ENCODE peak calls at places on chromosomes 13 and 19, in seven cellular contexts. One of them, this sample, is unnamed.

GRCh38 chr13:24277721-24278120 is 31.7 kb upstream of the C1QTNF9 start:
- DNase-seq in lung: no peak
- DNase-seq in heart left ventricle: no peak
- DNase-seq in thoracic aorta: no peak
- DNase-seq in HL-60: no peak
- DNase-seq in ascending aorta: no peak
- DNase-seq in upper lobe of right lung: no peak
- DNase-seq in this sample: no peak

GRCh38 chr19:4140237-4140711 is 13.2 kb upstream of the CREB3L3 start:
- DNase-seq in lung: no peak
- DNase-seq in heart left ventricle: no peak
- DNase-seq in thoracic aorta: no peak
- DNase-seq in HL-60: no peak
- DNase-seq in ascending aorta: no peak
- DNase-seq in upper lobe of right lung: no peak
- DNase-seq in this sample: no peak

GRCh38 chr19:38653028-38653571 is 5.7 kb downstream of the ACTN4 start:
- DNase-seq in lung: no peak
- DNase-seq in heart left ventricle: no peak
- DNase-seq in thoracic aorta: no peak
- DNase-seq in HL-60: no peak
- DNase-seq in ascending aorta: no peak
- DNase-seq in upper lobe of right lung: no peak
- DNase-seq in this sample: no peak

GRCh38 chr19:15562861-15563260 is 52.2 kb upstream of the CYP4F8 start:
- DNase-seq in lung: no peak
- DNase-seq in heart left ventricle: no peak
- DNase-seq in thoracic aorta: no peak
- DNase-seq in HL-60: no peak
- DNase-seq in ascending aorta: no peak
- DNase-seq in upper lobe of right lung: no peak
- DNase-seq in this sample: no peak

GRCh38 chr19:50723069-50723468 is at the start of gene CLEC11A:
- DNase-seq in lung: no peak
- DNase-seq in heart left ventricle: peak
- DNase-seq in thoracic aorta: no peak
- DNase-seq in HL-60: peak
- DNase-seq in ascending aorta: no peak
- DNase-seq in upper lobe of right lung: no peak
- DNase-seq in this sample: no peak

GRCh38 chr13:44259045-44260042 is 114.3 kb upstream of the SERP2 start:
- DNase-seq in lung: peak
- DNase-seq in heart left ventricle: no peak
- DNase-seq in thoracic aorta: peak
- DNase-seq in HL-60: peak
- DNase-seq in ascending aorta: peak
- DNase-seq in upper lobe of right lung: peak
- DNase-seq in this sample: no peak

GRCh38 chr13:77719128-77719527 is 21.6 kb downstream of the SLAIN1 start:
- DNase-seq in lung: no peak
- DNase-seq in heart left ventricle: no peak
- DNase-seq in thoracic aorta: no peak
- DNase-seq in HL-60: no peak
- DNase-seq in ascending aorta: no peak
- DNase-seq in upper lobe of right lung: no peak
- DNase-seq in this sample: no peak

GRCh38 chr13:48478401-48478800 is 54.5 kb downstream of the RCBTB2 start:
- DNase-seq in lung: no peak
- DNase-seq in heart left ventricle: no peak
- DNase-seq in thoracic aorta: no peak
- DNase-seq in HL-60: no peak
- DNase-seq in ascending aorta: no peak
- DNase-seq in upper lobe of right lung: no peak
- DNase-seq in this sample: no peak

GRCh38 chr13:21957833-21958232 is 287.0 kb downstream of the FGF9 start:
- DNase-seq in lung: no peak
- DNase-seq in heart left ventricle: no peak
- DNase-seq in thoracic aorta: no peak
- DNase-seq in HL-60: no peak
- DNase-seq in ascending aorta: no peak
- DNase-seq in upper lobe of right lung: no peak
- DNase-seq in this sample: no peak

GRCh38 chr19:14366529-14366928 is 14.7 kb upstream of the ADGRE5 start:
- DNase-seq in lung: peak
- DNase-seq in heart left ventricle: peak
- DNase-seq in thoracic aorta: peak
- DNase-seq in HL-60: no peak
- DNase-seq in ascending aorta: peak
- DNase-seq in upper lobe of right lung: peak
- DNase-seq in this sample: peak

GRCh38 chr13:95500136-95500718 is 52.3 kb upstream of the CLDN10 start:
- DNase-seq in lung: no peak
- DNase-seq in heart left ventricle: no peak
- DNase-seq in thoracic aorta: no peak
- DNase-seq in HL-60: no peak
- DNase-seq in ascending aorta: no peak
- DNase-seq in upper lobe of right lung: no peak
- DNase-seq in this sample: no peak

GRCh38 chr13:20566424-20566916 is 487 bp upstream of the IFT88 start:
- DNase-seq in lung: no peak
- DNase-seq in heart left ventricle: no peak
- DNase-seq in thoracic aorta: peak
- DNase-seq in HL-60: no peak
- DNase-seq in ascending aorta: no peak
- DNase-seq in upper lobe of right lung: no peak
- DNase-seq in this sample: no peak

GRCh38 chr19:17526922-17527321 is 15.5 kb downstream of the PGLS start:
- DNase-seq in lung: no peak
- DNase-seq in heart left ventricle: no peak
- DNase-seq in thoracic aorta: no peak
- DNase-seq in HL-60: no peak
- DNase-seq in ascending aorta: no peak
- DNase-seq in upper lobe of right lung: no peak
- DNase-seq in this sample: no peak

GRCh38 chr19:48513289-48514122 is 1.9 kb upstream of the LMTK3 start:
- DNase-seq in lung: peak
- DNase-seq in heart left ventricle: peak
- DNase-seq in thoracic aorta: no peak
- DNase-seq in HL-60: peak
- DNase-seq in ascending aorta: peak
- DNase-seq in upper lobe of right lung: peak
- DNase-seq in this sample: no peak

GRCh38 chr19:10230155-10230903 is 802 bp downstream of the S1PR2 start:
- DNase-seq in lung: peak
- DNase-seq in heart left ventricle: peak
- DNase-seq in thoracic aorta: no peak
- DNase-seq in HL-60: no peak
- DNase-seq in ascending aorta: peak
- DNase-seq in upper lobe of right lung: peak
- DNase-seq in this sample: no peak

GRCh38 chr19:8663920-8664670 is 33.7 kb downstream of the NFILZ start:
- DNase-seq in lung: no peak
- DNase-seq in heart left ventricle: no peak
- DNase-seq in thoracic aorta: no peak
- DNase-seq in HL-60: no peak
- DNase-seq in ascending aorta: no peak
- DNase-seq in upper lobe of right lung: no peak
- DNase-seq in this sample: no peak

GRCh38 chr13:105342421-105342820 is 1193.0 kb downstream of the EFNB2 start:
- DNase-seq in lung: no peak
- DNase-seq in heart left ventricle: no peak
- DNase-seq in thoracic aorta: no peak
- DNase-seq in HL-60: no peak
- DNase-seq in ascending aorta: no peak
- DNase-seq in upper lobe of right lung: no peak
- DNase-seq in this sample: no peak

GRCh38 chr13:28545583-28546333 is 50.8 kb upstream of the FLT1 start:
- DNase-seq in lung: no peak
- DNase-seq in heart left ventricle: no peak
- DNase-seq in thoracic aorta: no peak
- DNase-seq in HL-60: no peak
- DNase-seq in ascending aorta: no peak
- DNase-seq in upper lobe of right lung: no peak
- DNase-seq in this sample: no peak

GRCh38 chr19:33282036-33282686 is 20.2 kb downstream of the CEBPA start:
- DNase-seq in lung: no peak
- DNase-seq in heart left ventricle: no peak
- DNase-seq in thoracic aorta: no peak
- DNase-seq in HL-60: no peak
- DNase-seq in ascending aorta: no peak
- DNase-seq in upper lobe of right lung: no peak
- DNase-seq in this sample: no peak

GRCh38 chr19:12364391-12365093 is 941 bp downstream of the ZNF442 start:
- DNase-seq in lung: peak
- DNase-seq in heart left ventricle: peak
- DNase-seq in thoracic aorta: no peak
- DNase-seq in HL-60: no peak
- DNase-seq in ascending aorta: peak
- DNase-seq in upper lobe of right lung: peak
- DNase-seq in this sample: no peak

GRCh38 chr19:35903550-35904179 is 1.3 kb downstream of the HCST start:
- DNase-seq in lung: peak
- DNase-seq in heart left ventricle: peak
- DNase-seq in thoracic aorta: no peak
- DNase-seq in HL-60: peak
- DNase-seq in ascending aorta: peak
- DNase-seq in upper lobe of right lung: peak
- DNase-seq in this sample: peak

GRCh38 chr13:97810152-97810551 is 143.3 kb upstream of the IPO5 start:
- DNase-seq in lung: no peak
- DNase-seq in heart left ventricle: no peak
- DNase-seq in thoracic aorta: no peak
- DNase-seq in HL-60: no peak
- DNase-seq in ascending aorta: no peak
- DNase-seq in upper lobe of right lung: no peak
- DNase-seq in this sample: no peak

GRCh38 chr13:44668707-44669106 is 92.6 kb upstream of the TSC22D1 start:
- DNase-seq in lung: no peak
- DNase-seq in heart left ventricle: no peak
- DNase-seq in thoracic aorta: no peak
- DNase-seq in HL-60: no peak
- DNase-seq in ascending aorta: no peak
- DNase-seq in upper lobe of right lung: no peak
- DNase-seq in this sample: peak

DNA sequence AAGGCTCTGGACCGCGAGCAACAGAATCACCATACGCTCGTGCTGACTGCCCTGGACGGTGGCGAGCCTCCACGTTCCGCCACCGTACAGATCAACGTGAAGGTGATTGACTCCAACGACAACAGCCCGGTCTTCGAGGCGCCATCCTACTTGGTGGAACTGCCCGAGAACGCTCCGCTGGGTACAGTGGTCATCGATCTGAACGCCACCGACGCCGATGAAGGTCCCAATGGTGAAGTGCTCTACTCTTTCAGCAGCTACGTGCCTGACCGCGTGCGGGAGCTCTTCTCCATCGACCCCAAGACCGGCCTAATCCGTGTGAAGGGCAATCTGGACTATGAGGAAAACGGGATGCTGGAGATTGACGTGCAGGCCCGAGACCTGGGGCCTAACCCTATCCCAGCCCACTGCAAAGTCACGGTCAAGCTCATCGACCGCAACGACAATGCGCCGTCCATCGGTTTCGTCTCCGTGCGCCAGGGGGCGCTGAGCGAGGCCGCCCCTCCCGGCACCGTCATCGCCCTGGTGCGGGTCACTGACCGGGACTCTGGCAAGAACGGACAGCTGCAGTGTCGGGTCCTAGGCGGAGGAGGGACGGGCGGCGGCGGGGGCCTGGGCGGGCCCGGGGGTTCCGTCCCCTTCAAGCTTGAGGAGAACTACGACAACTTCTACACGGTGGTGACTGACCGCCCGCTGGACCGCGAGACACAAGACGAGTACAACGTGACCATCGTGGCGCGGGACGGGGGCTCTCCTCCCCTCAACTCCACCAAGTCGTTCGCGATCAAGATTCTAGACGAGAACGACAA is 1.8 kb downstream of the PCDH17 start:
- DNase-seq in lung: peak
- DNase-seq in heart left ventricle: peak
- DNase-seq in thoracic aorta: no peak
- DNase-seq in HL-60: no peak
- DNase-seq in ascending aorta: peak
- DNase-seq in upper lobe of right lung: peak
- DNase-seq in this sample: no peak
- TF ChIP-seq CTCF in lung: peak
- TF ChIP-seq CTCF in heart left ventricle: peak
- TF ChIP-seq CTCF in thoracic aorta: no peak
- TF ChIP-seq CTCF in HL-60: no peak
- TF ChIP-seq CTCF in ascending aorta: no peak
- TF ChIP-seq CTCF in upper lobe of right lung: peak
- TF ChIP-seq CTCF in this sample: no peak

GRCh38 chr19:1466461-1467227 is 12.4 kb downstream of the C19orf25 start:
- DNase-seq in lung: no peak
- DNase-seq in heart left ventricle: peak
- DNase-seq in thoracic aorta: no peak
- DNase-seq in HL-60: no peak
- DNase-seq in ascending aorta: no peak
- DNase-seq in upper lobe of right lung: no peak
- DNase-seq in this sample: no peak

GRCh38 chr19:1467228-1467511 is 11.8 kb downstream of the C19orf25 start:
- DNase-seq in lung: no peak
- DNase-seq in heart left ventricle: peak
- DNase-seq in thoracic aorta: no peak
- DNase-seq in HL-60: no peak
- DNase-seq in ascending aorta: no peak
- DNase-seq in upper lobe of right lung: no peak
- DNase-seq in this sample: no peak

GRCh38 chr19:1466018-1466460 is 13.0 kb downstream of the C19orf25 start:
- DNase-seq in lung: no peak
- DNase-seq in heart left ventricle: peak
- DNase-seq in thoracic aorta: no peak
- DNase-seq in HL-60: no peak
- DNase-seq in ascending aorta: no peak
- DNase-seq in upper lobe of right lung: no peak
- DNase-seq in this sample: no peak

GRCh38 chr19:1468274-1469199 is 10.5 kb downstream of the C19orf25 start:
- DNase-seq in lung: no peak
- DNase-seq in heart left ventricle: no peak
- DNase-seq in thoracic aorta: no peak
- DNase-seq in HL-60: no peak
- DNase-seq in ascending aorta: no peak
- DNase-seq in upper lobe of right lung: no peak
- DNase-seq in this sample: no peak

GRCh38 chr19:1467512-1468273 is 11.3 kb downstream of the C19orf25 start:
- DNase-seq in lung: no peak
- DNase-seq in heart left ventricle: peak
- DNase-seq in thoracic aorta: no peak
- DNase-seq in HL-60: no peak
- DNase-seq in ascending aorta: no peak
- DNase-seq in upper lobe of right lung: no peak
- DNase-seq in this sample: no peak
- H3K4me3 ChIP-seq in lung: no peak
- H3K4me3 ChIP-seq in heart left ventricle: peak
- H3K4me3 ChIP-seq in thoracic aorta: peak
- H3K4me3 ChIP-seq in HL-60: no peak
- H3K4me3 ChIP-seq in ascending aorta: peak
- H3K4me3 ChIP-seq in upper lobe of right lung: no peak
- H3K4me3 ChIP-seq in this sample: no peak

GRCh38 chr13:114226699-114227323 is 7.9 kb upstream of the CDC16 start:
- DNase-seq in lung: peak
- DNase-seq in heart left ventricle: peak
- DNase-seq in thoracic aorta: peak
- DNase-seq in HL-60: peak
- DNase-seq in ascending aorta: peak
- DNase-seq in upper lobe of right lung: peak
- DNase-seq in this sample: no peak
- TF ChIP-seq CTCF in lung: peak
- TF ChIP-seq CTCF in heart left ventricle: peak
- TF ChIP-seq CTCF in thoracic aorta: peak
- TF ChIP-seq CTCF in HL-60: peak
- TF ChIP-seq CTCF in ascending aorta: peak
- TF ChIP-seq CTCF in upper lobe of right lung: peak
- TF ChIP-seq CTCF in this sample: peak

GRCh38 chr13:36357692-36358091 is 11.5 kb upstream of the SPART start:
- DNase-seq in lung: no peak
- DNase-seq in heart left ventricle: no peak
- DNase-seq in thoracic aorta: no peak
- DNase-seq in HL-60: no peak
- DNase-seq in ascending aorta: peak
- DNase-seq in upper lobe of right lung: no peak
- DNase-seq in this sample: no peak
- H3K4me3 ChIP-seq in lung: no peak
- H3K4me3 ChIP-seq in heart left ventricle: no peak
- H3K4me3 ChIP-seq in thoracic aorta: no peak
- H3K4me3 ChIP-seq in HL-60: no peak
- H3K4me3 ChIP-seq in ascending aorta: peak
- H3K4me3 ChIP-seq in upper lobe of right lung: no peak
- H3K4me3 ChIP-seq in this sample: no peak

This sample was measured in AG04449.